ENCODE peak calls at places on chromosomes 2 and 18, in six cellular contexts. M is stomach, H is sigmoid colon, N is transverse colon, O is GM12878, U is endothelial cell of umbilical vein. Q is an unnamed sample.
A peak's percentile ranks its signal among the peaks of the same experiment; 100 is the strongest.

GRCh38 chr18:49250819-49251388 is 209.5 kb downstream of the DYM start:
- DNase-seq in M (no peak), H (no peak), N (no peak), O (no peak), U (peak; percentile 47), Q (no peak)

GRCh38 chr2:28160986-28161425 is 231.7 kb upstream of the FOSL2 start:
- DNase-seq in M (no peak), H (no peak), N (no peak), O (no peak), U (no peak), Q (no peak)

GRCh38 chr2:179261161-179261825 is 3.3 kb downstream of the SESTD1 start:
- DNase-seq in M (no peak), H (no peak), N (no peak), O (no peak), U (no peak), Q (no peak)

GRCh38 chr2:190468814-190469569 is 60.8 kb downstream of the MFSD6 start:
- DNase-seq in M (peak; percentile 77), H (peak; percentile 92), N (peak; percentile 83), O (no peak), U (peak; percentile 98), Q (peak; percentile 77)

GRCh38 chr2:66443183-66443976 is 8.5 kb downstream of the MEIS1 start:
- DNase-seq in M (no peak), H (peak; percentile 71), N (no peak), O (no peak), U (no peak), Q (no peak)

GRCh38 chr18:47737956-47738355 is 192.5 kb downstream of the SMAD2 start:
- DNase-seq in M (peak; percentile 8), H (peak; percentile 58), N (no peak), O (no peak), U (no peak), Q (no peak)

GRCh38 chr2:197852127-197852526 is 47.7 kb downstream of the PLCL1 start:
- DNase-seq in M (no peak), H (no peak), N (no peak), O (no peak), U (no peak), Q (no peak)

GRCh38 chr2:101380376-101380775 is 6.9 kb downstream of the CREG2 start:
- DNase-seq in M (no peak), H (peak; percentile 76), N (no peak), O (no peak), U (peak; percentile 57), Q (no peak)

GRCh38 chr2:64675860-64676259 is 22.1 kb upstream of the SERTAD2 start:
- DNase-seq in M (no peak), H (no peak), N (no peak), O (no peak), U (no peak), Q (no peak)

GRCh38 chr2:105438104-105438929 is 39.5 kb upstream of the FHL2 start:
- DNase-seq in M (peak; percentile 65), H (no peak), N (peak; percentile 53), O (no peak), U (no peak), Q (no peak)

GRCh38 chr2:72603481-72603880 is 222.4 kb downstream of the EXOC6B start:
- DNase-seq in M (no peak), H (no peak), N (no peak), O (no peak), U (no peak), Q (no peak)

GRCh38 chr2:129793326-129793955 is 186.0 kb upstream of the RAB6C start:
- DNase-seq in M (no peak), H (no peak), N (no peak), O (no peak), U (no peak), Q (no peak)

DNA sequence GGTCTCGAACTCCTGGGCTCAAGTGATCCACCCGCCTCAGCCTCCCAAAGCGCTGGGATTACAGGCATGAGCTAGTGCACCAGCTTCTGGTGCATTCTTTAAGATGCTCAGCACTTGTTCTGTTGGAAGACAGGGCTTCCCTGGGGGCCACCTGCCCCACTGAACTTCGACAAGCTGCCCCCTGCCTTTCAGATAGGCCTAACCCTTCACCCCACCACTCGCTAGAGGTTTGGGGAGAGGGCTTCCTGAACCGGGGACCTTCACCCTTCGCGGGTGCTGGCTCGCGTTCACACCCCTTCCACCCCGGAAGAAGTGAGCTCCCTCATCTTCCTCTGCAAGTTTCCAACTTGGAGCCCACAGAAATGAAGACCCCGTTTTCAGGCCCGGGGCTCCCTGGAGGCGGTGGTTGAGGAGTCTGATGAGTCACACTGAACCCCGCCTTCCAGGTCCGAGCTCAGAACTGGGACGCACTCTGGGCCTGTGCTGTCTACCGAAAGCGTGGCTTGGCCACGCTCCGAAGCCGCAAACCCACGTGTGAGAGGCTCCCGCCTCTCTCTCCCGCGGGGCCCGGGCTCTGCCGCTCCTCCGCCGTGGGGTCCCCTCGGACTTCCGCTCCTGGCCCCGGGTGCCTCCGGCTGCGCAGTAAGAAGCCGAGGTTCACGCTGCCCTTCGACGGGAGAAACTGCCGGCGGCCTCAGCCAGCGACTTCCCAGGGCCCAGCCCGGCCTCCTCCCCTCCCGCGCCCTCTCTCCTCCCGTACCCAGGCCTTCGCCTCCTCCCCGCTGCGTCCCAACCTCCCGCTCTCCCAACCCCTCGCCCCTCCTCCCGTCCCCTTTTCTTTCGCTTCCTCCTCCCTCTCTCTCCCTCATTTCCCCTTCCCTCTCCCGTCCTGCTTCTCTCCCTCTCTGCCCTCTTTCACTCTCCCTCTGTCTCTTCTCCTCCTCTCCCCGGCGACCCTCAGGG is 47.5 kb upstream of the SP3 start:
- DNase-seq in M (peak; percentile 63), H (peak; percentile 92), N (peak; percentile 66), O (no peak), U (peak; percentile 31), Q (peak; percentile 82)
- TF ChIP-seq POLR2A in M (peak; percentile 17), H (no peak), N (peak; percentile 65), O (peak; percentile 27), U (peak; percentile 32), Q (peak; percentile 68)

DNA sequence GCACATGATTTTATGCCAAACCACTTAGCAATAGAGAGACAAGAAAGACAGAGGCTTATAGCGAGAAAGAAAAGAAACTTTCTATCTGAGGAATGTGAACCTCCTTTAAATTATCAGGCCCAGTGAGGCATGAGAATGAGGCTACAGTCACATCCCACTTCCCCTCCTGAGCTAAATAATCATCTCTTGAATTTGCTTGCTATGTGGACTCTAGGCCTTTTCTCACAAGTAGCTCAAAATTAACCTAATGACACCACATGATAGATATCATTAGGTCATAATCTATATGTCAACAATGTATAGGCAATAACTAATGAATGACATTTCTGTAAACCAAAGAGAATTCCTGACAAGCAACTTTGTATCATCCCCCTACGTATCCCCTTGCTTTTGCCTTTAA is 301.5 kb upstream of the MGAT5 start:
- DNase-seq in M (no peak), H (no peak), N (no peak), O (peak; percentile 67), U (no peak), Q (no peak)
- H3K36me3 ChIP-seq in M (no peaks in the 10 kb centered on the region), H (no peaks in the 10 kb centered on the region), N (no peaks in the 10 kb centered on the region), O (no peaks in the 10 kb centered on the region), U (no peaks in the 10 kb centered on the region), Q (no peaks in the 10 kb centered on the region)

DNA sequence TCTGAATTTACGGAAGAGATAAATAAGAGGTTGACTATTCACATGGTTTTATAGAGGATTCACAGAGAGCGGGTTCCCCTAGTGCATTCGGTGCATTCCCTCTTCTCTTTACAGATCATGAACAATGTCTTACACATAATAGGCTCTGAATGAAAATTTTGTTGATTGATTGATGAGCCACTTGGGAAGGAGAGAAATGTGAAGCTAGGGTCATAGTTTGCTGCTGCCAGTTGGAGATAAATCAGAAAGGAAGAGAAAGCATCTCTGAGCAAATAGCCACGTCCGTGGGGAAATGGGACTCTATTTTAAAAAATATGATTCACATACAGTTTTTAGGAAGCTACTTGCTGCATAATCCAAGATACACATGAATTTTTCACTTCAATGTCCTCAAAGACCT is 395.1 kb downstream of the TSN start:
- DNase-seq in M (no peak), H (no peak), N (no peak), O (no peak), U (peak; percentile 6), Q (no peak)
- TF ChIP-seq POLR2AphosphoS5 in M (no peak), H (no peak), N (no peak), O (no peak), U (no peak), Q (no peak)

DNA sequence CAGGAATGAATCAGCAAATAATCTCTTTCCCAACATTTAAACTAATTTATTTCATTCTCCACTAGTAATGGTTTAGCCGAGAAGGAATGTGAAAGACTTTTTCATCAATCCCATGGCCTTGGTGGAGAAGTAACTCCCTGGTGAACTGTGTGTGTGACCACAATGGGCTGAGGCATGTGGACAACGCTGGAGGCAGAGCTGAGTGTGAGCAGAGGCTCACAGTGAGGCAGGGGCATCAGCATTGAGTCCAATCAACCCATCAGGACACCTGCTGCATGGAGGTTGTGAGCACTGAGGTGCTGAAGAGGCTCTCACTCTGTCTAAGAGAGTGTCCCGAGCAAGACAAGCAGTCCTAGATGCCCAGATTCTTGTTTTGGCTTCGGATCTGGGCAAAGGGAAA is 78.6 kb downstream of the ZNF519 start:
- DNase-seq in M (no peak), H (no peak), N (no peak), O (no peak), U (no peak), Q (no peak)
- TF ChIP-seq POLR2A in M (no peak), H (no peak), N (no peak), O (no peak), U (no peak), Q (no peak)

GRCh38 chr2:208350610-208351009 is 56.0 kb upstream of the PTH2R start:
- DNase-seq in M (no peak), H (no peak), N (no peak), O (no peak), U (no peak), Q (no peak)
- H3K36me3 ChIP-seq in M (peaks cover 97% of the 10 kb centered on the region), H (peaks cover 58% of the 10 kb centered on the region), N (no peaks in the 10 kb centered on the region), O (peaks cover 26% of the 10 kb centered on the region), U (peaks cover 20% of the 10 kb centered on the region), Q (peaks cover 3% of the 10 kb centered on the region)